ENCODE peak calls at places on chromosomes 6 and 20, in five cellular contexts. T, Z, Q, M and B are unnamed samples.

GRCh38 chr6:3872370-3872854 is 23.2 kb downstream of the FAM50B start:
- DNase-seq in T (no peak), Z (no peak), Q (no peak), M (no peak), B (no peak)

GRCh38 chr6:2550247-2550646 is 200.5 kb downstream of the MYLK4 start:
- DNase-seq in T (no peak), Z (no peak), Q (no peak), M (no peak), B (no peak)

GRCh38 chr6:139595183-139595582 is 220.7 kb upstream of the CITED2 start:
- DNase-seq in T (no peak), Z (no peak), Q (no peak), M (no peak), B (no peak)

GRCh38 chr20:4375881-4376280 is 345.8 kb upstream of the PRND start:
- DNase-seq in T (no peak), Z (no peak), Q (no peak), M (no peak), B (no peak)

GRCh38 chr20:57545927-57546662 is 14.8 kb upstream of the PCK1 start:
- DNase-seq in T (no peak), Z (no peak), Q (no peak), M (no peak), B (no peak)

GRCh38 chr6:5398530-5398929 is 137.2 kb downstream of the FARS2 start:
- DNase-seq in T (no peak), Z (peak), Q (peak), M (peak), B (no peak)

GRCh38 chr6:30447237-30447636 is 42.1 kb upstream of the HLA-E start:
- DNase-seq in T (no peak), Z (peak), Q (peak), M (peak), B (peak)

GRCh38 chr20:23568320-23569011 is at the start of gene CST9L:
- DNase-seq in T (no peak), Z (no peak), Q (no peak), M (no peak), B (no peak)

GRCh38 chr6:169075211-169075621 is 178.4 kb downstream of the THBS2 start:
- DNase-seq in T (peak), Z (no peak), Q (no peak), M (no peak), B (no peak)

GRCh38 chr6:35302604-35303218 is 5.1 kb downstream of the DEF6 start:
- DNase-seq in T (peak), Z (no peak), Q (no peak), M (peak), B (peak)

GRCh38 chr6:125924169-125924568 is 32.4 kb upstream of the HINT3 start:
- DNase-seq in T (no peak), Z (no peak), Q (no peak), M (no peak), B (no peak)

GRCh38 chr6:40152196-40152595 is 217.9 kb upstream of the MOCS1 start:
- DNase-seq in T (no peak), Z (no peak), Q (no peak), M (no peak), B (no peak)

GRCh38 chr6:16704706-16705402 is 56.4 kb downstream of the ATXN1 start:
- DNase-seq in T (no peak), Z (no peak), Q (peak), M (no peak), B (no peak)

GRCh38 chr6:11414564-11414963 is 123.0 kb upstream of the TMEM170B start:
- DNase-seq in T (no peak), Z (no peak), Q (peak), M (no peak), B (no peak)

GRCh38 chr6:113860165-113860955 is 3.2 kb downstream of the MARCKS start:
- DNase-seq in T (peak), Z (peak), Q (no peak), M (no peak), B (peak)

GRCh38 chr20:32521780-32522524 is 63.2 kb downstream of the NOL4L start:
- DNase-seq in T (peak), Z (peak), Q (peak), M (peak), B (peak)

GRCh38 chr6:19979059-19979458 is 141.9 kb downstream of the ID4 start:
- DNase-seq in T (no peak), Z (no peak), Q (no peak), M (no peak), B (no peak)

GRCh38 chr20:10747019-10747418 is 73.2 kb upstream of the JAG1 start:
- DNase-seq in T (peak), Z (no peak), Q (peak), M (no peak), B (no peak)

GRCh38 chr20:19935842-19936241 is 81.3 kb upstream of the NAA20 start:
- DNase-seq in T (no peak), Z (no peak), Q (no peak), M (no peak), B (no peak)

GRCh38 chr6:33049323-33049722 is 24.1 kb downstream of the HLA-DPA1 start:
- DNase-seq in T (no peak), Z (no peak), Q (no peak), M (no peak), B (no peak)

GRCh38 chr6:169974663-169975062 is 223.2 kb downstream of the ERMARD start:
- DNase-seq in T (no peak), Z (no peak), Q (no peak), M (no peak), B (no peak)

GRCh38 chr20:64222273-64222672 is 33.3 kb upstream of the PCMTD2 start:
- DNase-seq in T (no peak), Z (no peak), Q (peak), M (no peak), B (no peak)

GRCh38 chr20:9160760-9161159 is 91.9 kb downstream of the PLCB4 start:
- DNase-seq in T (no peak), Z (no peak), Q (no peak), M (no peak), B (no peak)

GRCh38 chr6:73665686-73666319 is 12.0 kb upstream of the SLC17A5 start:
- DNase-seq in T (no peak), Z (no peak), Q (no peak), M (peak), B (no peak)

GRCh38 chr6:64266351-64266821 is 630.8 kb downstream of the PHF3 start:
- DNase-seq in T (no peak), Z (no peak), Q (peak), M (no peak), B (no peak)

GRCh38 chr6:26183581-26184408 is 96.6 kb downstream of the HFE start:
- DNase-seq in T (peak), Z (no peak), Q (peak), M (peak), B (peak)

GRCh38 chr6:37205189-37205996 is 35.4 kb downstream of the PIM1 start:
- DNase-seq in T (no peak), Z (no peak), Q (no peak), M (no peak), B (no peak)

GRCh38 chr6:139114741-139115140 is 20.1 kb upstream of the HECA start:
- DNase-seq in T (no peak), Z (no peak), Q (no peak), M (no peak), B (no peak)

GRCh38 chr6:38099211-38099610 is 279.7 kb downstream of the ZFAND3 start:
- DNase-seq in T (no peak), Z (no peak), Q (no peak), M (no peak), B (no peak)

GRCh38 chr6:88013554-88013953 is 34.1 kb upstream of the SPACA1 start:
- DNase-seq in T (no peak), Z (peak), Q (no peak), M (no peak), B (peak)

GRCh38 chr6:110488606-110489005 is 12.2 kb upstream of the SLC22A16 start:
- DNase-seq in T (no peak), Z (no peak), Q (no peak), M (no peak), B (no peak)

GRCh38 chr6:145332001-145332400 is 403.3 kb downstream of the EPM2A start:
- DNase-seq in T (no peak), Z (no peak), Q (no peak), M (no peak), B (no peak)

GRCh38 chr20:9476174-9476573 is 38.2 kb upstream of the LAMP5 start:
- DNase-seq in T (no peak), Z (no peak), Q (no peak), M (no peak), B (no peak)

GRCh38 chr20:10209091-10209490 is 9.5 kb upstream of the SNAP25 start:
- DNase-seq in T (no peak), Z (no peak), Q (no peak), M (no peak), B (no peak)

GRCh38 chr6:6217838-6218237 is 102.6 kb downstream of the F13A1 start:
- DNase-seq in T (no peak), Z (no peak), Q (no peak), M (no peak), B (no peak)

GRCh38 chr6:126529605-126530004 is 189.7 kb downstream of the CENPW start:
- DNase-seq in T (no peak), Z (no peak), Q (no peak), M (no peak), B (no peak)

GRCh38 chr6:56101141-56101553 is 146.2 kb downstream of the COL21A1 start:
- DNase-seq in T (no peak), Z (no peak), Q (peak), M (peak), B (no peak)

GRCh38 chr20:6575912-6576391 is 191.5 kb upstream of the BMP2 start:
- DNase-seq in T (no peak), Z (no peak), Q (peak), M (no peak), B (no peak)